ENCODE peak calls at places on chromosomes 16 and 17, in six cellular contexts. Y is heart right ventricle; V is DND-41; D is CD4-positive, CD25-positive, alpha-beta regulatory T cell; M is cardiac fibroblast; G is AG04450. A is an unnamed sample.

GRCh38 chr17:80330276-80330675 is 69.6 kb downstream of the RNF213 start:
- DNase-seq in Y (no peak), V (no peak), D (no peak), M (no peak), G (no peak), A (no peak)

GRCh38 chr16:19294156-19294649 is 8.7 kb downstream of the CLEC19A start:
- DNase-seq in Y (peak), V (no peak), D (no peak), M (peak), G (no peak), A (no peak)

GRCh38 chr16:85046957-85047866 is 19.6 kb downstream of the KIAA0513 start:
- DNase-seq in Y (no peak), V (no peak), D (no peak), M (peak), G (no peak), A (no peak)

GRCh38 chr17:81483085-81483861 is 29.3 kb downstream of the ACTG1 start:
- DNase-seq in Y (peak), V (peak), D (no peak), M (peak), G (no peak), A (no peak)

GRCh38 chr16:66539628-66540469 is 10.1 kb downstream of the TK2 start:
- DNase-seq in Y (no peak), V (peak), D (no peak), M (no peak), G (no peak), A (no peak)

GRCh38 chr16:1613240-1613639 is 1.1 kb downstream of the CRAMP1 start:
- DNase-seq in Y (no peak), V (peak), D (no peak), M (no peak), G (no peak), A (no peak)

GRCh38 chr17:226773-227580 is 45.5 kb upstream of the DOC2B start:
- DNase-seq in Y (no peak), V (no peak), D (no peak), M (peak), G (no peak), A (no peak)

GRCh38 chr16:253833-254232 is 19.2 kb downstream of the FAM234A start:
- DNase-seq in Y (no peak), V (no peak), D (no peak), M (no peak), G (no peak), A (no peak)

GRCh38 chr17:80888276-80889160 is 103.1 kb upstream of the CHMP6 start:
- DNase-seq in Y (no peak), V (no peak), D (no peak), M (no peak), G (no peak), A (no peak)

GRCh38 chr17:63696381-63696961 is 3.5 kb downstream of the LIMD2 start:
- DNase-seq in Y (no peak), V (peak), D (no peak), M (peak), G (no peak), A (no peak)

GRCh38 chr17:34589120-34589965 is 10.0 kb downstream of the TMEM132E start:
- DNase-seq in Y (no peak), V (no peak), D (no peak), M (no peak), G (no peak), A (no peak)

GRCh38 chr16:71590584-71590983 is 13.7 kb upstream of the TAT start:
- DNase-seq in Y (no peak), V (no peak), D (no peak), M (no peak), G (no peak), A (no peak)

GRCh38 chr16:57642368-57643135 is 14.1 kb downstream of the ADGRG1 start:
- DNase-seq in Y (no peak), V (no peak), D (no peak), M (no peak), G (no peak), A (no peak)

GRCh38 chr17:7446669-7447068 is 1.8 kb downstream of the CHRNB1 start:
- DNase-seq in Y (no peak), V (no peak), D (no peak), M (no peak), G (no peak), A (no peak)

GRCh38 chr16:578870-579405 is 9.2 kb downstream of the PIGQ start:
- DNase-seq in Y (peak), V (peak), D (peak), M (peak), G (no peak), A (no peak)

GRCh38 chr17:28518132-28518531 is 12.0 kb downstream of the FOXN1 start:
- DNase-seq in Y (no peak), V (no peak), D (no peak), M (no peak), G (no peak), A (no peak)

GRCh38 chr17:47266782-47267181 is 13.2 kb downstream of the ITGB3 start:
- DNase-seq in Y (no peak), V (no peak), D (no peak), M (no peak), G (no peak), A (no peak)

GRCh38 chr16:89357460-89357859 is 132.9 kb downstream of the ANKRD11 start:
- DNase-seq in Y (peak), V (no peak), D (no peak), M (no peak), G (no peak), A (no peak)

GRCh38 chr17:76179496-76180467 is 38.7 kb upstream of the FOXJ1 start:
- DNase-seq in Y (no peak), V (peak), D (peak), M (peak), G (no peak), A (no peak)
- H3K4me3 ChIP-seq in Y (no peak), V (peak), D (peak), M (no peak), G (no peak), A (no peak)

GRCh38 chr16:3584412-3584811 is 7.2 kb upstream of the NLRC3 start:
- DNase-seq in Y (no peak), V (no peak), D (no peak), M (no peak), G (no peak), A (no peak)
- H3K4me3 ChIP-seq in Y (no peak), V (no peak), D (no peak), M (no peak), G (no peak), A (no peak)

GRCh38 chr17:5943991-5944390 is 126.2 kb upstream of the WSCD1 start:
- DNase-seq in Y (no peak), V (no peak), D (no peak), M (no peak), G (no peak), A (no peak)

GRCh38 chr17:5941258-5941657 is 128.9 kb upstream of the WSCD1 start:
- DNase-seq in Y (no peak), V (no peak), D (no peak), M (no peak), G (no peak), A (no peak)

GRCh38 chr17:5947701-5948180 is 122.4 kb upstream of the WSCD1 start:
- DNase-seq in Y (no peak), V (no peak), D (no peak), M (no peak), G (no peak), A (no peak)

GRCh38 chr17:5943232-5943631 is 126.9 kb upstream of the WSCD1 start:
- DNase-seq in Y (no peak), V (no peak), D (no peak), M (no peak), G (no peak), A (no peak)

GRCh38 chr17:5942687-5943086 is 127.5 kb upstream of the WSCD1 start:
- DNase-seq in Y (no peak), V (no peak), D (no peak), M (no peak), G (no peak), A (no peak)
- H3K4me3 ChIP-seq in Y (no peak), V (no peak), D (no peak), M (no peak), G (no peak), A (no peak)

DNA sequence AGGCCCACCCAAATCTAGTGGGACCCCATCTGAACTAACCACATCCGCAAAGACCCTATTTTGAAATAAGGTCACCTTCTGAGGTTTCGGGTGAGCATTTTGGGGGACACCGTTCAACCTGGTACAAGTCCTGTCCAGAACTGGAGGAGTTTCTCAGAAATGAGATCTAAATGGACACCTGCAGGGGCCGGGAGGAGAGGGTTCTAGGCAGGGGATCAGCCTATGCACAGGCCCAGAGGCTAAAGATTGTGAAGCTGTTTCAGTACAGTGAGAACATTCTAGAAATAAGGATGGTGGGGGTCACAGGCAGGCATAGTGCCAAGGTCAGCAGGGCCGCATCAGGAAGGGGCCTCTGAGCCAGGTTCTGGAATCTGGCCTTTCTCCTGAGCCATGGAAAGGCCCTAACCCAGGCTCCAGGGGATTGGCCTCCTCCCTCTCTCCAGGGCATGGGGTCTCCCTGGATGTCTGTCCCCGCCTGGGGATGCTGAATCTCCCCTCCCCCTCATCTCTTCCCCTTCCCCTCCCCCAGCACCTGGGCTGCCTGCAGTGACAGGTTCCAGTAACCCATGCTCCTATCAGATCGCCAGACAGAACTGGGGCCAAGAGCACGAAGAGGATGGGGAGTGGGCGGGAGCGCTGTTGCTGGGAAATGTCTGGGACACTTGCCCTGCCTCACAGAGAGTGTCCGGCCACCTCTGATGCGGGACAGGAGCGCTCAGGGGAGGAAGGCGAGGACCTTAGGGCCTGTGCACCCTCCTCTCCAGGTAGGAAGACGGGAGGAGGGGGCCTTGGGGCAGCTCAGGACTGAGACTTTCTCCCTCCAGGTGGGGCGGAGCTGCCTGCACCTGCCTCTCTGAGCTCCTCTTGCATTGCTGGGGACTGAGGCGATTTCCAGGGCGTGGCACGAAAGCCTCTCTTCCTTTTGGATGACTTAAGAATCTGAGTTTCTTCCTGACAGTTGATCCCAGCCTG is 321.4 kb upstream of the TNRC6C start:
- DNase-seq in Y (no peak), V (no peak), D (no peak), M (no peak), G (no peak), A (no peak)
- H3K4me3 ChIP-seq in Y (no peak), V (no peak), D (no peak), M (no peak), G (no peak), A (no peak)

GRCh38 chr16:55473584-55473983 is 5.4 kb upstream of the MMP2 start:
- DNase-seq in Y (no peak), V (no peak), D (no peak), M (no peak), G (no peak), A (no peak)
- H3K4me3 ChIP-seq in Y (no peak), V (no peak), D (no peak), M (no peak), G (no peak), A (no peak)

GRCh38 chr17:50946223-50946890 is 80.2 kb upstream of the TOB1 start:
- DNase-seq in Y (no peak), V (no peak), D (no peak), M (no peak), G (no peak), A (no peak)

GRCh38 chr17:50944054-50944901 is 78.1 kb upstream of the TOB1 start:
- DNase-seq in Y (peak), V (peak), D (peak), M (peak), G (no peak), A (no peak)

GRCh38 chr17:50944902-50945720 is 79.0 kb upstream of the TOB1 start:
- DNase-seq in Y (no peak), V (no peak), D (no peak), M (no peak), G (no peak), A (no peak)

GRCh38 chr17:50945779-50946222 is 79.6 kb upstream of the TOB1 start:
- DNase-seq in Y (no peak), V (no peak), D (no peak), M (no peak), G (no peak), A (no peak)

GRCh38 chr17:50943575-50943933 is 77.4 kb upstream of the TOB1 start:
- DNase-seq in Y (no peak), V (no peak), D (no peak), M (no peak), G (no peak), A (no peak)
- H3K4me3 ChIP-seq in Y (peak), V (no peak), D (peak), M (no peak), G (no peak), A (no peak)

GRCh38 chr16:12314786-12315185 is 338.3 kb downstream of the SNX29 start:
- DNase-seq in Y (no peak), V (no peak), D (no peak), M (no peak), G (no peak), A (no peak)
- H3K4me3 ChIP-seq in Y (no peak), V (no peak), D (no peak), M (no peak), G (no peak), A (no peak)

DNA sequence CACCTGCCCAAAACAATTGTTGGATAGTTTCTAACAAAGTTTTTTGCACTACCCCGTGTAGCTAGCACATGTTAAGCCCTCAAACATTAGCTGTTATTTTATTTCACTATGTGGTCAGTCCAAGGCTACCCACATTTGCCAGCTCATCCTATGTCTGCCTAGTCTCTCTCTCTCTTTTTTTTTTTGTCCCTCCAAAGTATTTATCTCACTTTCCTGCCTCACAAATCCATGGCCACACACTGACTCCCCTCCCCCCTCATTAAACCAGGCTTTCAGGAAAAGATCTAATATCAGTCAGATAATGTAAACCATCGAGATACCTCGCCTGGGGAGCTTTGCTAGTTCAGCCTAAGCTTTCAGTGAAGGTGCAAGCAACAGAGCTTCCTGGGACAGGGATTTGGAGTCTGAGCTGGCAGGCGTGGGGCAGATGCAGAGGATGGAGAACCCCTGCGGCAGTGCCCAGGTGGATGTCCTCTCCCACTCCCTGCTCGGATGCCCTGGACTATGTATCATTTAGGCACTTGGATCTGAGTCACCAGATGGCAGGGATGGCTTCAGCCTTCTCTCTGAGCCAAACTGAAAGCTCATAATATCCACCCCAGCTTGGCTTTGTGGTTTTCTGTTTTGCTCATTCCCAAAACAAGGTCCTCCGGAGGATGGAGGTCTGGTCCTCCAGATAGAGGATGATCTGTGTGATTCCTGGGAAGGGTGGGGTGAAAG is 73.7 kb upstream of the FOXF1 start:
- DNase-seq in Y (no peak), V (no peak), D (no peak), M (no peak), G (no peak), A (no peak)
- H3K4me3 ChIP-seq in Y (no peak), V (no peak), D (no peak), M (no peak), G (no peak), A (no peak)

GRCh38 chr17:82670661-82671060 is 22.4 kb upstream of the WDR45B start:
- DNase-seq in Y (no peak), V (no peak), D (no peak), M (no peak), G (no peak), A (no peak)

GRCh38 chr17:82666931-82667667 is 18.9 kb upstream of the WDR45B start:
- DNase-seq in Y (no peak), V (no peak), D (no peak), M (no peak), G (no peak), A (no peak)

GRCh38 chr17:82668024-82668630 is 19.9 kb upstream of the WDR45B start:
- DNase-seq in Y (no peak), V (no peak), D (no peak), M (no peak), G (no peak), A (no peak)

GRCh38 chr17:82667668-82668000 is 19.4 kb upstream of the WDR45B start:
- DNase-seq in Y (no peak), V (no peak), D (no peak), M (no peak), G (no peak), A (no peak)

GRCh38 chr17:82668631-82669099 is 20.4 kb upstream of the WDR45B start:
- DNase-seq in Y (peak), V (no peak), D (no peak), M (peak), G (peak), A (no peak)
- H3K4me3 ChIP-seq in Y (no peak), V (no peak), D (no peak), M (no peak), G (no peak), A (no peak)